ENCODE peak calls at places on chromosomes 12 and 14, in six cellular contexts. U is AG09309, B is Peyer's patch, Y is astrocyte of the cerebellum, L is fibroblast of mammary gland, G is pancreas. J is an unnamed sample.

GRCh38 chr12:85564786-85565185 is 271.4 kb downstream of the RASSF9 start:
- DNase-seq in B (no peak), U (no peak), L (no peak), Y (no peak), G (no peak), J (no peak)

GRCh38 chr14:68663385-68664076 is 129.3 kb downstream of the ZFP36L1 start:
- DNase-seq in U (peak; percentile 79), B (no peak), G (no peak), Y (peak; percentile 46), L (peak; percentile 99), J (no peak)

GRCh38 chr12:46946137-46946536 is 120.3 kb upstream of the SLC38A4 start:
- DNase-seq in U (peak; percentile 17), L (peak; percentile 74), Y (no peak), G (no peak), B (no peak), J (peak; percentile 91)

GRCh38 chr14:63852271-63852816 is 460 bp upstream of the SYNE2 start:
- DNase-seq in L (no peak), Y (no peak), G (no peak), B (no peak), U (no peak), J (peak; percentile 27)

GRCh38 chr12:75900781-75901254 is 130.8 kb downstream of the PHLDA1 start:
- DNase-seq in G (no peak), U (no peak), Y (no peak), B (no peak), L (no peak), J (no peak)

GRCh38 chr12:87667378-87667777 is 361.8 kb downstream of the C12orf50 start:
- DNase-seq in Y (peak; percentile 46), L (peak; percentile 29), U (no peak), B (no peak), G (no peak), J (peak; percentile 55)

GRCh38 chr14:89378119-89378518 is 38.9 kb downstream of the FOXN3 start:
- DNase-seq in U (no peak), G (no peak), B (no peak), L (peak; percentile 73), Y (no peak), J (peak; percentile 90)

GRCh38 chr14:64209428-64210165 is 84.6 kb downstream of the ESR2 start:
- DNase-seq in L (peak; percentile 19), U (no peak), G (no peak), B (peak; percentile 83), Y (no peak), J (no peak)

GRCh38 chr12:79945455-79945854 is 10.6 kb upstream of the PPP1R12A start:
- DNase-seq in L (no peak), Y (no peak), G (no peak), B (no peak), U (no peak), J (no peak)

GRCh38 chr14:75562494-75562893 is 15.9 kb upstream of the FLVCR2 start:
- DNase-seq in G (no peak), B (no peak), Y (no peak), U (no peak), L (no peak), J (no peak)

GRCh38 chr14:86570371-86570770 is 1040.4 kb downstream of the FLRT2 start:
- DNase-seq in B (no peak), U (no peak), L (no peak), G (no peak), Y (no peak), J (peak; percentile 35)

GRCh38 chr14:96938946-96939345 is 141.8 kb downstream of the VRK1 start:
- DNase-seq in B (no peak), G (no peak), L (no peak), Y (no peak), U (no peak), J (no peak)

GRCh38 chr12:122423258-122424165 is 1.0 kb upstream of the CLIP1 start:
- DNase-seq in L (no peak), B (peak; percentile 51), G (no peak), Y (no peak), U (no peak), J (peak; percentile 43)

GRCh38 chr14:63542231-63542999 is 762 bp downstream of the PPP2R5E start:
- DNase-seq in G (peak; percentile 82), U (no peak), B (peak; percentile 17), L (no peak), Y (no peak), J (peak; percentile 33)

GRCh38 chr12:46084666-46085631 is 94.6 kb upstream of the SCAF11 start:
- DNase-seq in Y (no peak), G (no peak), B (no peak), U (no peak), L (no peak), J (peak; percentile 49)

GRCh38 chr12:58286353-58286752 is 345.0 kb downstream of the ATP23 start:
- DNase-seq in B (no peak), U (no peak), Y (no peak), G (no peak), L (no peak), J (no peak)

GRCh38 chr12:97640826-97641225 is 178.2 kb downstream of the RMST start:
- DNase-seq in Y (no peak), G (no peak), U (no peak), B (no peak), L (peak; percentile 4), J (no peak)

GRCh38 chr12:97642906-97643305 is 180.3 kb downstream of the RMST start:
- DNase-seq in G (no peak), Y (no peak), B (no peak), U (no peak), L (no peak), J (no peak)

GRCh38 chr12:97639702-97640101 is 177.1 kb downstream of the RMST start:
- DNase-seq in L (peak; percentile 7), U (no peak), Y (no peak), G (no peak), B (no peak), J (peak; percentile 34)

GRCh38 chr12:97637770-97638169 is 175.2 kb downstream of the RMST start:
- DNase-seq in U (no peak), L (no peak), G (no peak), B (no peak), Y (no peak), J (no peak)
- H3K4me3 ChIP-seq in U (no peak overlapping the region), L (no peak overlapping the region), G (no peak overlapping the region), B (no peak overlapping the region), Y (no peak overlapping the region), J (no peak overlapping the region)

DNA sequence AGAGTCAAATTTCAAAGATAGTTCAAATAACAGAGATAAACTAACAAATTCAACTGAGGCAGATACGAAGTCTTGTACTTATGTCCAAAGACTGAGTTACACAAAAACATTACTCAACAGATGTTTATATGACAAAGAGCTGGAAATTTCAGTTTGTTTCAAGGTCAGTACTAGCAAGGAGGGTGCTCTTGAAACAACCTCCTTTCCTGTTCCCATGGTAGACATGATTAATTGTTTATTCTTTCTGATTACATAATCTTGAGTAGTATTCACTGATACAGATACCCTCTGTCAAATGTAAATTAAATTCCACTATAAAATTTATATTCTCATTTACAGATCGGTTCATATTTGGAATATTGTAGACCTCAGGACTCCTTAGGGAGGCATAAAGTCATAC is 23.4 kb downstream of the TSPAN8 start:
- DNase-seq in G (no peak), U (no peak), B (no peak), Y (no peak), L (peak; percentile 5), J (peak; percentile 15)
- TF ChIP-seq CTCF in G (no peak), U (no peak), B (no peak), Y (no peak), L (no peak), J (no peak)

GRCh38 chr12:125186471-125187147 is 121.4 kb downstream of the AACS start:
- DNase-seq in B (no peak), Y (no peak), L (no peak), G (peak; percentile 82), U (no peak), J (peak; percentile 5)
- H3K4me3 ChIP-seq in B (peak overlapping the region; percentile 33), Y (peak overlapping the region; percentile 44), L (no peak overlapping the region), G (no peak overlapping the region), U (peak overlapping the region; percentile 51), J (peak overlapping the region; percentile 22)

GRCh38 chr14:35985504-35986218 is 159.5 kb downstream of the BRMS1L start:
- DNase-seq in Y (peak; percentile 6), G (no peak), B (no peak), L (peak; percentile 5), U (no peak), J (no peak)
- TF ChIP-seq CTCF in Y (no peak), G (no peak), B (no peak), L (peak; percentile 14), U (no peak), J (no peak)

GRCh38 chr12:94969424-94969823 is 34.1 kb downstream of the NDUFA12 start:
- DNase-seq in G (no peak), Y (no peak), U (no peak), B (no peak), L (no peak), J (no peak)
- H3K4me3 ChIP-seq in G (no peak overlapping the region), Y (no peak overlapping the region), U (no peak overlapping the region), B (no peak overlapping the region), L (no peak overlapping the region), J (no peak overlapping the region)

GRCh38 chr14:22929104-22929847 is at the start of gene PRMT5:
- DNase-seq in G (peak; percentile 99), U (peak; percentile 99), B (peak; percentile 98), Y (peak; percentile 100), L (peak; percentile 100), J (peak; percentile 100)
- TF ChIP-seq CTCF in G (no peak), U (no peak), B (no peak), Y (no peak), L (no peak), J (no peak)